ENCODE peak calls at places on chromosomes 3 and 15, in six cellular contexts. One of them, this sample, is unnamed.

GRCh38 chr3:69328903-69329302 is 57.0 kb downstream of the FRMD4B start:
- DNase-seq in naive thymus-derived CD4-positive, alpha-beta T cell: no peak
- DNase-seq in CD8-positive, alpha-beta T cell: no peak
- DNase-seq in left ventricle myocardium inferior: no peak
- DNase-seq in ovary: no peak
- DNase-seq in GM23248: no peak
- DNase-seq in this sample: no peak

GRCh38 chr3:45944830-45945620 is 1.8 kb downstream of the CXCR6 start:
- DNase-seq in naive thymus-derived CD4-positive, alpha-beta T cell: no peak
- DNase-seq in CD8-positive, alpha-beta T cell: no peak
- DNase-seq in left ventricle myocardium inferior: no peak
- DNase-seq in ovary: no peak
- DNase-seq in GM23248: no peak
- DNase-seq in this sample: no peak

GRCh38 chr15:80773122-80773551 is 6.0 kb upstream of the CEMIP start:
- DNase-seq in naive thymus-derived CD4-positive, alpha-beta T cell: no peak
- DNase-seq in CD8-positive, alpha-beta T cell: no peak
- DNase-seq in left ventricle myocardium inferior: no peak
- DNase-seq in ovary: no peak
- DNase-seq in GM23248: peak; percentile 67
- DNase-seq in this sample: no peak

GRCh38 chr3:190721330-190721729 is 141.2 kb downstream of the GMNC start:
- DNase-seq in naive thymus-derived CD4-positive, alpha-beta T cell: no peak
- DNase-seq in CD8-positive, alpha-beta T cell: no peak
- DNase-seq in left ventricle myocardium inferior: no peak
- DNase-seq in ovary: no peak
- DNase-seq in GM23248: no peak
- DNase-seq in this sample: peak; percentile 24

GRCh38 chr15:92005154-92005553 is 151.6 kb downstream of the SLCO3A1 start:
- DNase-seq in naive thymus-derived CD4-positive, alpha-beta T cell: no peak
- DNase-seq in CD8-positive, alpha-beta T cell: no peak
- DNase-seq in left ventricle myocardium inferior: no peak
- DNase-seq in ovary: no peak
- DNase-seq in GM23248: no peak
- DNase-seq in this sample: no peak

GRCh38 chr3:137047240-137047639 is 89.5 kb downstream of the IL20RB start:
- DNase-seq in naive thymus-derived CD4-positive, alpha-beta T cell: no peak
- DNase-seq in CD8-positive, alpha-beta T cell: no peak
- DNase-seq in left ventricle myocardium inferior: no peak
- DNase-seq in ovary: no peak
- DNase-seq in GM23248: no peak
- DNase-seq in this sample: no peak

GRCh38 chr3:128618398-128618726 is 32.3 kb downstream of the RPN1 start:
- DNase-seq in naive thymus-derived CD4-positive, alpha-beta T cell: no peak
- DNase-seq in CD8-positive, alpha-beta T cell: no peak
- DNase-seq in left ventricle myocardium inferior: no peak
- DNase-seq in ovary: no peak
- DNase-seq in GM23248: peak; percentile 31
- DNase-seq in this sample: no peak

GRCh38 chr15:53880353-53880752 is 97.9 kb upstream of the UNC13C start:
- DNase-seq in naive thymus-derived CD4-positive, alpha-beta T cell: no peak
- DNase-seq in CD8-positive, alpha-beta T cell: no peak
- DNase-seq in left ventricle myocardium inferior: no peak
- DNase-seq in ovary: no peak
- DNase-seq in GM23248: no peak
- DNase-seq in this sample: no peak

GRCh38 chr15:36951747-36952247 is 148.6 kb downstream of the MEIS2 start:
- DNase-seq in naive thymus-derived CD4-positive, alpha-beta T cell: no peak
- DNase-seq in CD8-positive, alpha-beta T cell: no peak
- DNase-seq in left ventricle myocardium inferior: no peak
- DNase-seq in ovary: no peak
- DNase-seq in GM23248: peak; percentile 85
- DNase-seq in this sample: no peak

GRCh38 chr3:66904816-66905543 is 93.1 kb upstream of the KBTBD8 start:
- DNase-seq in naive thymus-derived CD4-positive, alpha-beta T cell: no peak
- DNase-seq in CD8-positive, alpha-beta T cell: no peak
- DNase-seq in left ventricle myocardium inferior: no peak
- DNase-seq in ovary: no peak
- DNase-seq in GM23248: no peak
- DNase-seq in this sample: no peak

GRCh38 chr3:146469206-146470017 is at the start of gene PLSCR2:
- DNase-seq in naive thymus-derived CD4-positive, alpha-beta T cell: peak; percentile 75
- DNase-seq in CD8-positive, alpha-beta T cell: peak; percentile 86
- DNase-seq in left ventricle myocardium inferior: peak; percentile 46
- DNase-seq in ovary: peak; percentile 68
- DNase-seq in GM23248: peak; percentile 30
- DNase-seq in this sample: peak; percentile 80

GRCh38 chr3:194640829-194641228 is 7.6 kb upstream of the TMEM44 start:
- DNase-seq in naive thymus-derived CD4-positive, alpha-beta T cell: peak; percentile 36
- DNase-seq in CD8-positive, alpha-beta T cell: no peak
- DNase-seq in left ventricle myocardium inferior: no peak
- DNase-seq in ovary: no peak
- DNase-seq in GM23248: peak; percentile 41
- DNase-seq in this sample: no peak

GRCh38 chr3:53109190-53109589 is 21.0 kb downstream of the RFT1 start:
- DNase-seq in naive thymus-derived CD4-positive, alpha-beta T cell: no peak
- DNase-seq in CD8-positive, alpha-beta T cell: no peak
- DNase-seq in left ventricle myocardium inferior: no peak
- DNase-seq in ovary: no peak
- DNase-seq in GM23248: peak; percentile 89
- DNase-seq in this sample: no peak

GRCh38 chr3:165521131-165521871 is 315.9 kb downstream of the BCHE start:
- DNase-seq in naive thymus-derived CD4-positive, alpha-beta T cell: no peak
- DNase-seq in CD8-positive, alpha-beta T cell: no peak
- DNase-seq in left ventricle myocardium inferior: no peak
- DNase-seq in ovary: no peak
- DNase-seq in GM23248: no peak
- DNase-seq in this sample: no peak

GRCh38 chr3:178140491-178140890 is 395.7 kb upstream of the KCNMB2 start:
- DNase-seq in naive thymus-derived CD4-positive, alpha-beta T cell: no peak
- DNase-seq in CD8-positive, alpha-beta T cell: no peak
- DNase-seq in left ventricle myocardium inferior: no peak
- DNase-seq in ovary: no peak
- DNase-seq in GM23248: peak; percentile 6
- DNase-seq in this sample: no peak

GRCh38 chr15:89641053-89641452 is 14.2 kb downstream of the KIF7 start:
- DNase-seq in naive thymus-derived CD4-positive, alpha-beta T cell: no peak
- DNase-seq in CD8-positive, alpha-beta T cell: no peak
- DNase-seq in left ventricle myocardium inferior: no peak
- DNase-seq in ovary: no peak
- DNase-seq in GM23248: no peak
- DNase-seq in this sample: no peak

GRCh38 chr15:39756806-39757522 is 25.7 kb downstream of the FSIP1 start:
- DNase-seq in naive thymus-derived CD4-positive, alpha-beta T cell: peak; percentile 43
- DNase-seq in CD8-positive, alpha-beta T cell: no peak
- DNase-seq in left ventricle myocardium inferior: no peak
- DNase-seq in ovary: no peak
- DNase-seq in GM23248: peak; percentile 84
- DNase-seq in this sample: peak; percentile 10

GRCh38 chr3:127366383-127366782 is 78.5 kb upstream of the PRR20G start:
- DNase-seq in naive thymus-derived CD4-positive, alpha-beta T cell: no peak
- DNase-seq in CD8-positive, alpha-beta T cell: no peak
- DNase-seq in left ventricle myocardium inferior: no peak
- DNase-seq in ovary: no peak
- DNase-seq in GM23248: no peak
- DNase-seq in this sample: no peak

GRCh38 chr15:69657626-69658025 is 205.0 kb downstream of the RPLP1 start:
- DNase-seq in naive thymus-derived CD4-positive, alpha-beta T cell: no peak
- DNase-seq in CD8-positive, alpha-beta T cell: peak; percentile 4
- DNase-seq in left ventricle myocardium inferior: no peak
- DNase-seq in ovary: no peak
- DNase-seq in GM23248: no peak
- DNase-seq in this sample: no peak

GRCh38 chr15:66877558-66878285 is 175.7 kb downstream of the SMAD6 start:
- DNase-seq in naive thymus-derived CD4-positive, alpha-beta T cell: no peak
- DNase-seq in CD8-positive, alpha-beta T cell: no peak
- DNase-seq in left ventricle myocardium inferior: peak; percentile 62
- DNase-seq in ovary: no peak
- DNase-seq in GM23248: no peak
- DNase-seq in this sample: no peak

GRCh38 chr15:56042982-56043980 is 49.9 kb upstream of the NEDD4 start:
- DNase-seq in naive thymus-derived CD4-positive, alpha-beta T cell: peak; percentile 80
- DNase-seq in CD8-positive, alpha-beta T cell: peak; percentile 55
- DNase-seq in left ventricle myocardium inferior: no peak
- DNase-seq in ovary: no peak
- DNase-seq in GM23248: no peak
- DNase-seq in this sample: no peak

GRCh38 chr15:100464895-100465294 is 63.9 kb downstream of the CERS3 start:
- DNase-seq in naive thymus-derived CD4-positive, alpha-beta T cell: no peak
- DNase-seq in CD8-positive, alpha-beta T cell: no peak
- DNase-seq in left ventricle myocardium inferior: no peak
- DNase-seq in ovary: no peak
- DNase-seq in GM23248: no peak
- DNase-seq in this sample: no peak

GRCh38 chr3:2657971-2658370 is 452.2 kb downstream of the IL5RA start:
- DNase-seq in naive thymus-derived CD4-positive, alpha-beta T cell: no peak
- DNase-seq in CD8-positive, alpha-beta T cell: no peak
- DNase-seq in left ventricle myocardium inferior: no peak
- DNase-seq in ovary: no peak
- DNase-seq in GM23248: no peak
- DNase-seq in this sample: no peak

GRCh38 chr3:87422333-87422732 is 145.9 kb upstream of the POU1F1 start:
- DNase-seq in naive thymus-derived CD4-positive, alpha-beta T cell: no peak
- DNase-seq in CD8-positive, alpha-beta T cell: no peak
- DNase-seq in left ventricle myocardium inferior: no peak
- DNase-seq in ovary: no peak
- DNase-seq in GM23248: no peak
- DNase-seq in this sample: no peak

GRCh38 chr3:186452517-186452916 is 90.5 kb upstream of the DGKG start:
- DNase-seq in naive thymus-derived CD4-positive, alpha-beta T cell: no peak
- DNase-seq in CD8-positive, alpha-beta T cell: no peak
- DNase-seq in left ventricle myocardium inferior: no peak
- DNase-seq in ovary: no peak
- DNase-seq in GM23248: peak; percentile 90
- DNase-seq in this sample: no peak

GRCh38 chr3:150567328-150567727 is 20.7 kb downstream of the EIF2A start:
- DNase-seq in naive thymus-derived CD4-positive, alpha-beta T cell: no peak
- DNase-seq in CD8-positive, alpha-beta T cell: no peak
- DNase-seq in left ventricle myocardium inferior: no peak
- DNase-seq in ovary: no peak
- DNase-seq in GM23248: no peak
- DNase-seq in this sample: no peak
- H3K36me3 ChIP-seq in naive thymus-derived CD4-positive, alpha-beta T cell: peaks cover 38% of the 10 kb centered on the region
- H3K36me3 ChIP-seq in CD8-positive, alpha-beta T cell: peaks cover 19% of the 10 kb centered on the region
- H3K36me3 ChIP-seq in left ventricle myocardium inferior: peaks cover 97% of the 10 kb centered on the region
- H3K36me3 ChIP-seq in ovary: no peaks in the 10 kb centered on the region
- H3K36me3 ChIP-seq in GM23248: peaks cover 70% of the 10 kb centered on the region
- H3K36me3 ChIP-seq in this sample: no peaks in the 10 kb centered on the region

GRCh38 chr3:138946554-138947302 is at the start of the genes FOXL2 and FOXL2NB:
- DNase-seq in naive thymus-derived CD4-positive, alpha-beta T cell: no peak
- DNase-seq in CD8-positive, alpha-beta T cell: no peak
- DNase-seq in left ventricle myocardium inferior: no peak
- DNase-seq in ovary: peak; percentile 96
- DNase-seq in GM23248: peak; percentile 88
- DNase-seq in this sample: no peak

GRCh38 chr3:138949002-138949418 is 2.0 kb downstream of the FOXL2NB start:
- DNase-seq in naive thymus-derived CD4-positive, alpha-beta T cell: no peak
- DNase-seq in CD8-positive, alpha-beta T cell: no peak
- DNase-seq in left ventricle myocardium inferior: no peak
- DNase-seq in ovary: peak; percentile 55
- DNase-seq in GM23248: no peak
- DNase-seq in this sample: no peak

GRCh38 chr3:138948371-138949001 is 1.5 kb downstream of the FOXL2NB start:
- DNase-seq in naive thymus-derived CD4-positive, alpha-beta T cell: no peak
- DNase-seq in CD8-positive, alpha-beta T cell: no peak
- DNase-seq in left ventricle myocardium inferior: no peak
- DNase-seq in ovary: no peak
- DNase-seq in GM23248: no peak
- DNase-seq in this sample: no peak

GRCh38 chr3:138945646-138946553 is 1.0 kb downstream of the FOXL2 start:
- DNase-seq in naive thymus-derived CD4-positive, alpha-beta T cell: no peak
- DNase-seq in CD8-positive, alpha-beta T cell: no peak
- DNase-seq in left ventricle myocardium inferior: no peak
- DNase-seq in ovary: peak; percentile 62
- DNase-seq in GM23248: peak; percentile 80
- DNase-seq in this sample: no peak

DNA sequence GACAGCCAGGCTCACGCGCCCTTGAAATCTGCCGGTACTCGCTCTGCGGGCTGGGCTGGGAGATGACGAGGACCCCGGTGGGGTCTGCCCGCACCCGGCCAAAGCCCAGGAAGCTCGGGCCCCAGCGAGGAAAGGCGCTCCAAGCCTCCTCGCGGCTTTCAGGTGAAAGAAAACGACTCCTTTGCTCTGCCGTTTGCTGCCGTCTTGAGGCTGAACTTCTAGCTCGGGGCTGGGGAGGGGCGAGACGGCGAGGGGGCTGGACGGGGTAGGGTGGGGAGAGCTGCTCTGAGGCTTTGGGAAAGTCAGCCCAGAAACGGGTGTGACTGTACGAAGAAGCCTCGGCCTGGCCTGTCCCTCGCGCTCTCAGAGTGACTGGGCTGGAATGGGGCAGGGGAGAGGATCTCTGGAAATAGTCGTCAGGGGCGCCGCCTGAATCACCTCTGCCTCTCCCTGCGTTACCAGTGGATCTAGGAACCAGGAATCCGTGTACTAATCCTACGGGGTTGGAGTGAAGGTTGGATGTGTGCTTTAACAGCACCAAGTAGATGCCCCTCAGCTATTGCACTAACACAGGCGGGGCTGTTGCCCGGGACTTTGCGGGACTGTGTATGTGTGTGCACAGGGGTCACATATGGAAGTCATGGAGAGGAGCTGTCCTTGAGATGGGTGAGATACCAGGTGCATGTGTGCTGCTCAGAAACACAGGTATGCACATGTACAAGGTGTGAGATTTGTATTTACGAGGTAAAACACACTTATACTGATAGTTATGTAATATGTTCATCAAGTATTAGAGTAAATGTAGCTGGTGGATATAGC is 495 bp downstream of the FOXL2NB start:
- DNase-seq in naive thymus-derived CD4-positive, alpha-beta T cell: no peak
- DNase-seq in CD8-positive, alpha-beta T cell: no peak
- DNase-seq in left ventricle myocardium inferior: no peak
- DNase-seq in ovary: no peak
- DNase-seq in GM23248: no peak
- DNase-seq in this sample: no peak
- H3K27me3 ChIP-seq in naive thymus-derived CD4-positive, alpha-beta T cell: peaks cover 5% of the 10 kb centered on the region
- H3K27me3 ChIP-seq in CD8-positive, alpha-beta T cell: peaks cover 53% of the 10 kb centered on the region
- H3K27me3 ChIP-seq in left ventricle myocardium inferior: peaks cover 100% of the 10 kb centered on the region
- H3K27me3 ChIP-seq in ovary: no peaks in the 10 kb centered on the region
- H3K27me3 ChIP-seq in GM23248: peaks cover 15% of the 10 kb centered on the region
- H3K27me3 ChIP-seq in this sample: peaks cover 8% of the 10 kb centered on the region

DNA sequence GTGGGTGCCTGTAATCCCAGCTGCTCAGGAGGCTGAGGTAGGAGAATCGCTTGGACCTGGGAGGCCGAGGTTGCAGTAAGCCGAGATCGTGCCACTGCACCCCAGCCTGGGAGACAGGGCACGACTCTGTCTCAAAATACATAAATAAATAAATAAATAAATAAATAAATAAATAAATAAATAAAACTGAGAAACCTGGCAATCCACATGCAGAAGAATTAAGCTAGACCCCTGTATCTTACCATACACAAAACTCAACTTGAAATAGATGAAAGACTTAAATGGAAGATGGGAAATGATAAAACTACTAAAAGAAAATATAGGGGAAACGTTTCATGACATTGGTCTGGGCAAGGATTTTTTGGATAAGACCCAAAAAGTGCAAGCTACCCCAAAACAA is 58.0 kb downstream of the ATP13A4 start:
- DNase-seq in naive thymus-derived CD4-positive, alpha-beta T cell: no peak
- DNase-seq in CD8-positive, alpha-beta T cell: no peak
- DNase-seq in left ventricle myocardium inferior: no peak
- DNase-seq in ovary: no peak
- DNase-seq in GM23248: no peak
- DNase-seq in this sample: no peak
- H3K36me3 ChIP-seq in naive thymus-derived CD4-positive, alpha-beta T cell: no peaks in the 10 kb centered on the region
- H3K36me3 ChIP-seq in CD8-positive, alpha-beta T cell: no peaks in the 10 kb centered on the region
- H3K36me3 ChIP-seq in left ventricle myocardium inferior: no peaks in the 10 kb centered on the region
- H3K36me3 ChIP-seq in ovary: no peaks in the 10 kb centered on the region
- H3K36me3 ChIP-seq in GM23248: no peaks in the 10 kb centered on the region
- H3K36me3 ChIP-seq in this sample: no peaks in the 10 kb centered on the region

GRCh38 chr3:158095302-158095997 is 10.8 kb downstream of the SHOX2 start:
- DNase-seq in naive thymus-derived CD4-positive, alpha-beta T cell: no peak
- DNase-seq in CD8-positive, alpha-beta T cell: no peak
- DNase-seq in left ventricle myocardium inferior: no peak
- DNase-seq in ovary: no peak
- DNase-seq in GM23248: no peak
- DNase-seq in this sample: peak; percentile 20
- H3K27me3 ChIP-seq in naive thymus-derived CD4-positive, alpha-beta T cell: peaks cover 25% of the 10 kb centered on the region
- H3K27me3 ChIP-seq in CD8-positive, alpha-beta T cell: peaks cover 60% of the 10 kb centered on the region
- H3K27me3 ChIP-seq in left ventricle myocardium inferior: peaks cover 100% of the 10 kb centered on the region
- H3K27me3 ChIP-seq in ovary: peaks cover 8% of the 10 kb centered on the region
- H3K27me3 ChIP-seq in GM23248: no peaks in the 10 kb centered on the region
- H3K27me3 ChIP-seq in this sample: no peaks in the 10 kb centered on the region